ENCODE peak calls at places on chromosomes 13 and 19, in six cellular contexts. T is cardiac muscle cell, G is fibroblast of villous mesenchyme, V is neural progenitor cell, C is thoracic aorta, H is brain microvascular endothelial cell. B is an unnamed sample.

GRCh38 chr13:99980201-99981114 is 1.1 kb upstream of the ZIC2 start:
- DNase-seq in H (peak), G (peak), C (no peak), V (peak), T (peak), B (peak)

GRCh38 chr19:41351339-41352245 is 2.1 kb downstream of the TGFB1 start:
- DNase-seq in V (peak), C (no peak), T (peak), H (peak), G (peak), B (no peak)

GRCh38 chr19:9941236-9941635 is 4.9 kb upstream of the OLFM2 start:
- DNase-seq in T (no peak), V (no peak), C (no peak), H (no peak), G (no peak), B (no peak)

GRCh38 chr19:16660763-16661479 is at the start of gene TMEM38A:
- DNase-seq in H (no peak), C (no peak), V (peak), T (peak), G (no peak), B (peak)

GRCh38 chr13:32538234-32538620 is 368 bp downstream of the N4BP2L2 start:
- DNase-seq in H (peak), V (peak), T (peak), G (peak), C (no peak), B (peak)

GRCh38 chr13:64505511-64505910 is 2724.6 kb downstream of the PCDH9 start:
- DNase-seq in H (peak), G (no peak), T (no peak), C (no peak), V (no peak), B (no peak)

GRCh38 chr19:29378543-29379105 is 147.2 kb upstream of the VSTM2B start:
- DNase-seq in T (no peak), H (no peak), C (no peak), V (no peak), G (no peak), B (no peak)

GRCh38 chr19:9934132-9934950 is 2.0 kb downstream of the OLFM2 start:
- DNase-seq in C (no peak), V (peak), H (peak), T (peak), G (peak), B (peak)

GRCh38 chr13:26022538-26023292 is 29.1 kb downstream of the SHISA2 start:
- DNase-seq in G (no peak), T (peak), V (no peak), C (peak), H (peak), B (peak)

GRCh38 chr13:99656843-99657506 is 155.7 kb downstream of the TM9SF2 start:
- DNase-seq in G (no peak), H (no peak), C (no peak), V (peak), T (no peak), B (no peak)

GRCh38 chr19:9597027-9597426 is 12.7 kb upstream of the ZNF121 start:
- DNase-seq in G (peak), H (peak), C (no peak), T (no peak), V (no peak), B (no peak)

GRCh38 chr19:10641248-10641647 is 12.9 kb upstream of the ILF3 start:
- DNase-seq in H (no peak), T (no peak), C (no peak), V (no peak), G (no peak), B (no peak)

GRCh38 chr19:56105090-56105701 is 15.9 kb downstream of the ZNF787 start:
- DNase-seq in V (peak), C (peak), H (no peak), G (peak), T (peak), B (peak)

GRCh38 chr19:49150106-49150943 is 4.9 kb downstream of the HRC start:
- DNase-seq in V (peak), T (peak), G (peak), C (no peak), H (peak), B (peak)

GRCh38 chr13:21777166-21777565 is 106.3 kb downstream of the FGF9 start:
- DNase-seq in T (no peak), H (no peak), V (no peak), G (no peak), C (no peak), B (no peak)

GRCh38 chr19:46303702-46304397 is 7.0 kb downstream of the HIF3A start:
- DNase-seq in H (peak), G (peak), T (peak), C (no peak), V (peak), B (peak)

GRCh38 chr19:45251452-45252354 is 632 bp downstream of the MARK4 start:
- DNase-seq in T (peak), H (no peak), C (no peak), G (peak), V (peak), B (peak)

GRCh38 chr19:10981496-10981895 is 20.7 kb downstream of the SMARCA4 start:
- DNase-seq in V (no peak), C (no peak), H (no peak), G (peak), T (no peak), B (no peak)

GRCh38 chr19:7883796-7884570 is 4.3 kb upstream of the LRRC8E start:
- DNase-seq in H (no peak), T (no peak), V (no peak), C (no peak), G (peak), B (no peak)

GRCh38 chr13:21074601-21075302 is 13.4 kb upstream of the LATS2 start:
- DNase-seq in G (no peak), V (no peak), C (no peak), T (no peak), H (no peak), B (no peak)

GRCh38 chr13:39527961-39528720 is 74.9 kb downstream of the LHFPL6 start:
- DNase-seq in C (no peak), V (no peak), H (peak), G (peak), T (no peak), B (no peak)

GRCh38 chr19:49113762-49114629 is at the start of gene LIN7B:
- DNase-seq in H (peak), T (peak), G (peak), C (no peak), V (peak), B (peak)

GRCh38 chr13:103976371-103976770 is 910.2 kb upstream of the SLC10A2 start:
- DNase-seq in C (no peak), V (no peak), T (no peak), H (no peak), G (no peak), B (no peak)

GRCh38 chr19:55691561-55692481 is 16.8 kb downstream of the EPN1 start:
- DNase-seq in H (no peak), V (no peak), G (no peak), C (no peak), T (no peak), B (peak)

GRCh38 chr13:78971355-78971754 is 312.4 kb upstream of the OBI1 start:
- DNase-seq in G (no peak), C (no peak), T (no peak), V (no peak), H (no peak), B (no peak)

GRCh38 chr13:20130652-20131051 is 30.2 kb downstream of the GJA3 start:
- DNase-seq in V (no peak), G (no peak), H (no peak), T (no peak), C (no peak), B (no peak)

GRCh38 chr19:40256511-40256910 is 28.6 kb downstream of the AKT2 start:
- DNase-seq in T (no peak), V (no peak), C (no peak), G (no peak), H (no peak), B (no peak)

GRCh38 chr13:27797228-27797624 is 4.9 kb downstream of the GSX1 start:
- DNase-seq in V (peak), H (peak), T (peak), G (peak), C (no peak), B (no peak)

GRCh38 chr19:11594084-11594483 is 3.2 kb upstream of the ZNF627 start:
- DNase-seq in H (no peak), T (no peak), C (no peak), G (no peak), V (no peak), B (no peak)

GRCh38 chr13:108734676-108735075 is 105.3 kb downstream of the MYO16 start:
- DNase-seq in G (no peak), T (no peak), H (no peak), C (no peak), V (peak), B (peak)

GRCh38 chr13:25137624-25137892 is 34.5 kb downstream of the AMER2 start:
- DNase-seq in T (no peak), V (no peak), H (no peak), C (no peak), G (no peak), B (no peak)

GRCh38 chr19:2458054-2458453 is 1.3 kb upstream of the LMNB2 start:
- DNase-seq in H (no peak), G (no peak), T (no peak), C (no peak), V (no peak), B (no peak)

GRCh38 chr19:33125929-33126388 is 6.0 kb upstream of the WDR88 start:
- DNase-seq in V (peak), H (peak), T (peak), G (peak), C (no peak), B (no peak)

GRCh38 chr19:14149509-14149994 is 13.2 kb upstream of the ASF1B start:
- DNase-seq in H (no peak), V (no peak), T (no peak), G (peak), C (no peak), B (no peak)

GRCh38 chr13:67651908-67652307 is 421.8 kb upstream of the PCDH9 start:
- DNase-seq in V (no peak), H (no peak), G (no peak), C (no peak), T (no peak), B (no peak)

GRCh38 chr19:8335343-8336071 is 7.6 kb downstream of the KANK3 start:
- DNase-seq in G (no peak), V (no peak), H (no peak), T (peak), C (no peak), B (peak)

DNA sequence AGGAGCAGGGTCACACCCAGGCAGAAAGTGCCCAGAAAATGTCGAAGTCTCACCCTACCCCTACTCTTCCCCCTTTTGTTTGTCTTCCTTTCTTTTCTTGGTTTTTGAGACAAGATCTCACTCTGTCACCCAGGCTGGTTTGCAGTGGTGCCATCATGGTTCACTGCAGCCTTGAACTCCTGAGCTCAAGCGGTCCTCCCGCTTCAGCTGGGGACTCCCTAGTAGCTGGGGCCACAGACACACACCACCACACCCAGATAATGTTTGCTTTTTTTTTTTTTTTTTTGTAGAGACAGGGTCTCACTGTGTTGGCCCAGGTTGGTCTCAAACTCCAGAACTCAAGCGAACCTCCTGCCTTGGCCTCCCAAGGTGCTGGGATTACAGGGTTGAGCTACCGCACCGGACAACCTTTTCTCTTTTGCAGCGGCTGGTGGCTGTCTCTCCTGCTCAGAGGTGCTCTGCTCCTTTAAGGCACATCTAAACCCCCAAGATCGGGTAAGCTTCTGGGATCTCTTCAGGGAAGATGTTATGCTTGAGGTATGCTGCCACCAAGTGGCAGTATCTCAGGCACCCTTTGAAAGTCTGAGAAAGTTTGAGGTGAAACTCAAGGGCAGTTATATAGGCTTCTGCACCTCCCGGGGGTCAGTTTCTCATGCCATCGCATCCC is 22.4 kb upstream of the EBI3 start:
- DNase-seq in C (no peak), V (no peak), G (peak), H (no peak), T (no peak), B (no peak)
- TF ChIP-seq CTCF in C (no peak), V (peak), G (peak), H (peak), T (peak), B (no peak)

GRCh38 chr19:6084821-6085220 is 25.5 kb downstream of the RFX2 start:
- DNase-seq in V (no peak), C (no peak), T (no peak), H (no peak), G (no peak), B (no peak)

GRCh38 chr19:6090634-6091033 is 19.7 kb downstream of the RFX2 start:
- DNase-seq in H (no peak), V (no peak), T (no peak), G (no peak), C (no peak), B (no peak)

GRCh38 chr19:6087074-6087506 is 23.2 kb downstream of the RFX2 start:
- DNase-seq in C (no peak), H (no peak), G (no peak), V (peak), T (no peak), B (peak)

GRCh38 chr19:6088677-6089063 is 21.6 kb downstream of the RFX2 start:
- DNase-seq in T (no peak), V (no peak), G (no peak), C (no peak), H (peak), B (no peak)

DNA sequence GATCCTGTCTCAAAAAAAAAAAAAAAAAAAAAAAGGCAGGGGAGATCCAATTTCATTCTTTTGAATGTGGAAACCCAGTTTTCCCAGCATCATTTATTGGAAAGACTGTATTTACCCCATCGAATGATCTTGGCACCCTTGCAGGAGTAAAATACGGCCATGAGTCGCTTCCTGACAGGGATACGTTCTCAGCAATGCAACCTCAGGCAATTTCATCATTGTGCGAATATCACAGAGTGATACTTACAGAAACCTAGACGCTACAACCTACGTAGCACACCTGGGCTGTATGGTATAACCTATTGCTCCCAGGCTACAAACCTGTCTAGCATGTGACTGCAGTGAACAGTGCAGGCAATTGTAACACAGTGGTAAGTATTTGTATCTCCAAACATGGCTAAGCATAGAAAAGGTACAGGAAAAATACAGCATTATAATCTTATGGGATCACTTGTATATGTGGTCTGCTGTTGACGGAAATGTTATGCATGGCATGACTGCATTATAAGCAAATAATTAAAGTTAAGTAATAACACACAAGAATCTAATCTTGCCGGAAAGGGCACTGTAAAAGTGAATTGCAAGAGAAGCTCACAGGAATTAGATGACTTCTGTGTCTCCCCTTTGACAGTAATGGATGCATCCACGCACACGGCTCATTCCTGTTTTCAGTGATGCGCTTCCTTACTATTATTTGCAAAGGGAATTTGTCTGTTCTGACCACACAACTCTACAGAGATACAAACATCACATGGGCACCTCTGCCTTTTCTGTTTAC is 24.0 kb downstream of the RFX2 start:
- DNase-seq in T (no peak), C (no peak), H (no peak), G (no peak), V (no peak), B (no peak)
- H3K4me3 ChIP-seq in T (no peak), C (no peak), H (no peak), G (no peak), V (peak), B (peak)

GRCh38 chr13:109784590-109785140 is 1.7 kb downstream of the IRS2 start:
- DNase-seq in H (peak), V (peak), T (peak), C (no peak), G (peak), B (peak)
- TF ChIP-seq CTCF in H (peak), V (peak), T (peak), C (peak), G (peak), B (peak)

GRCh38 chr19:36046443-36047050 is 7.5 kb downstream of the THAP8 start:
- DNase-seq in V (no peak), T (no peak), C (no peak), G (peak), H (no peak), B (no peak)

GRCh38 chr19:36040495-36040894 is 7.8 kb upstream of the CLIP3 start:
- DNase-seq in T (no peak), V (no peak), G (no peak), H (no peak), C (no peak), B (no peak)

GRCh38 chr19:36043952-36044351 is 10.1 kb downstream of the THAP8 start:
- DNase-seq in T (no peak), H (no peak), G (no peak), V (no peak), C (no peak), B (no peak)

DNA sequence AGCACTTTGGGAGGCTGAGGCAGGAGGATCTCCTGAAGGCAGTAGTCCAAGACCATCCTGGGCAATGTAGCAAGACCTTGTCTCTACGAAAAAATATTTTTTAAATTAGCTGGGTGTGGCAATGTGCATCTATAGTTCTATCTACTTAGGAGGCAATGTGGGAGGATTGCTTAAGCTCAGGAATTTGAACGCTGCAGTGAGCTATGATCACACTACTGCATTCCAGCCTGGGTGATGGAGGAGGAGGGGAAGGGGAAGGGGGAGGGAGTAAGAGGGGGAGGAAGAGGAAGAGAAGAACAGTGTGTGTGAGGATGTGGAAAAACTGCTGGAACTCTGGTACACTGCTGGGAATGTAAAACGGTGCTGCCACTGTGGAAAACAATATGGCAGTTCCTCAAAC is 9.2 kb upstream of the CLIP3 start:
- DNase-seq in H (peak), G (peak), C (no peak), T (peak), V (peak), B (peak)
- H3K4me3 ChIP-seq in H (no peak), G (no peak), C (no peak), T (no peak), V (no peak), B (no peak)

GRCh38 chr19:50292216-50292827 is 36.9 kb downstream of the KCNC3 start:
- DNase-seq in V (no peak), T (no peak), C (no peak), H (no peak), G (no peak), B (no peak)

GRCh38 chr19:50290775-50291174 is 38.4 kb downstream of the KCNC3 start:
- DNase-seq in G (no peak), C (no peak), H (no peak), V (no peak), T (no peak), B (no peak)

GRCh38 chr19:50287331-50287730 is 41.8 kb downstream of the KCNC3 start:
- DNase-seq in G (no peak), T (no peak), C (no peak), H (no peak), V (no peak), B (no peak)

GRCh38 chr19:50288954-50289353 is 40.2 kb downstream of the KCNC3 start:
- DNase-seq in H (no peak), C (no peak), T (no peak), V (no peak), G (no peak), B (no peak)

DNA sequence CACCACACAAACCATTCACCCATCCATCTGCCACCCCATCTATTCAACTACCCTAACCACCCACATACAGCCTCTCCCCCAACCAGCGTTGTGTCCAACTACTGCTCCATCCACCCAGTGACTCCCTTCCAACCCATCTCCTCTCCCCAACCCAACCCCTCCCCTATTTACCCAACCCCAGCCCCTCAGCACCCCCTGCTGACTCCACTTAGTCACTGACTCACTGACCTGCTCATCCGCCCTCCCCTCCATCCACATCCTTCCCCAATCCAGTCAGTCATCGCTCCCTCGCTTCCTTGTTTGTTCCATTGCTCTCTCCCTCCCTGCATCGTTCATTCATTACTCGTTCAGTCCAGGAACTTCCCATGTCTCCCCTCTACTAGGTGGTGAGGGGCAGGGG is 39.2 kb downstream of the KCNC3 start:
- DNase-seq in H (no peak), G (no peak), C (no peak), T (no peak), V (peak), B (no peak)
- TF ChIP-seq CTCF in H (no peak), G (no peak), C (no peak), T (no peak), V (no peak), B (no peak)

DNA sequence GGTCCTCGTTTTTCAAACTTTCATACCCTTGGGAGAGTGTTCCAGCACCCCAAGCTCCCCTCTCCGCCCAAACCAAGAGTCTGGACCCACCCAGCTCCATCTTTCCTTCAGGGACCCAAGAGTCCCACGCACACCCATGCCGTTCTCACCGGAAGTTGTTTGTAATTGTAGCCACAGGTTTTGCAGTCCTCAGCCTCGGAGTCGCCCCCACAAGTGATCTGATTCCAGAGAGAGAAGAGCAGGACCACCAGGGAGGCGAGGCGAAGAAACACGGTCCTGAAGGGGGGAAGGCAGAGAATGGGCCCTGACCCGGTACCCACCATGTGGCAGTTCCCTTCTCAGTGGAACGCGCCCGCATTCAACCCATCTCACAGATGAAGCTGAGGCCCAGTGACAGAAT is 3.4 kb upstream of the LENG1 start:
- DNase-seq in T (no peak), G (no peak), V (no peak), H (no peak), C (no peak), B (no peak)
- H3K4me3 ChIP-seq in T (no peak), G (peak), V (no peak), H (no peak), C (peak), B (peak)

GRCh38 chr13:30158774-30159445 is 148.4 kb downstream of the KATNAL1 start:
- DNase-seq in T (no peak), C (no peak), V (no peak), G (peak), H (peak), B (no peak)
- TF ChIP-seq CTCF in T (peak), C (no peak), V (no peak), G (peak), H (peak), B (peak)

B was measured in Caco-2.